ENCODE peak calls at places on chromosomes 4 and X, in five cellular contexts. B is A673, I is HS-5, S is mammary epithelial cell, U is GM12892. T is an unnamed sample.

GRCh38 chrX:7330971-7331746 is 183.2 kb upstream of the PUDP start:
- DNase-seq in U (no peak), S (no peak), B (no peak), I (peak), T (no peak)

GRCh38 chr4:43837171-43837570 is 611.4 kb downstream of the KCTD8 start:
- DNase-seq in S (peak), U (no peak), B (no peak), I (no peak), T (no peak)

GRCh38 chr4:18297684-18298083 is 276.1 kb upstream of the LCORL start:
- DNase-seq in U (no peak), I (no peak), B (no peak), S (no peak), T (no peak)

GRCh38 chrX:150038977-150039599 is 100.8 kb upstream of the EOLA2 start:
- DNase-seq in B (peak), I (no peak), S (no peak), U (no peak), T (no peak)

GRCh38 chr4:173522160-173522873 is 7.7 kb downstream of the HAND2 start:
- DNase-seq in U (no peak), I (no peak), S (no peak), B (peak), T (no peak)

GRCh38 chr4:87580057-87580456 is 28.3 kb upstream of the DSPP start:
- DNase-seq in U (no peak), S (no peak), B (no peak), I (no peak), T (no peak)

GRCh38 chr4:153022233-153022632 is 86.1 kb downstream of the FHDC1 start:
- DNase-seq in I (no peak), U (no peak), B (no peak), S (peak), T (no peak)

GRCh38 chrX:78104447-78105176 is 564 bp downstream of the PGK1 start:
- DNase-seq in S (peak), I (no peak), U (peak), B (peak), T (no peak)

GRCh38 chr4:123017636-123018390 is 95.4 kb upstream of the NUDT6 start:
- DNase-seq in S (peak), I (peak), U (no peak), B (peak), T (no peak)

GRCh38 chr4:127844605-127845116 is 36.0 kb upstream of the PLK4 start:
- DNase-seq in S (no peak), U (no peak), B (no peak), I (no peak), T (no peak)

GRCh38 chr4:61996943-61997342 is 796.8 kb downstream of the ADGRL3 start:
- DNase-seq in I (no peak), B (no peak), U (no peak), S (no peak), T (no peak)

GRCh38 chrX:68396953-68397352 is 36.3 kb downstream of the OPHN1 start:
- DNase-seq in S (no peak), B (peak), U (no peak), I (no peak), T (no peak)

GRCh38 chr4:8198206-8198905 is 734 bp upstream of the SH3TC1 start:
- DNase-seq in U (no peak), I (no peak), S (peak), B (no peak), T (no peak)

GRCh38 chr4:113576947-113577678 is 184.4 kb downstream of the CAMK2D start:
- DNase-seq in I (no peak), U (no peak), S (no peak), B (no peak), T (no peak)

GRCh38 chrX:63508668-63509067 is 157.5 kb upstream of the SPIN4 start:
- DNase-seq in B (no peak), S (no peak), I (no peak), U (no peak), T (no peak)

GRCh38 chr4:72031868-72032619 is at the start of gene NPFFR2:
- DNase-seq in I (no peak), U (no peak), B (no peak), S (peak), T (no peak)

GRCh38 chrX:14039344-14039743 is 9.7 kb upstream of the GEMIN8 start:
- DNase-seq in S (peak), U (no peak), B (peak), I (no peak), T (no peak)

GRCh38 chrX:31154941-31155340 is 83.1 kb upstream of the FTHL17 start:
- DNase-seq in U (no peak), I (no peak), S (no peak), B (no peak), T (no peak)

GRCh38 chr4:185634066-185634652 is 98.9 kb upstream of the PDLIM3 start:
- DNase-seq in S (no peak), B (peak), U (no peak), I (no peak), T (no peak)

GRCh38 chr4:114398386-114398785 is 200.2 kb upstream of the UGT8 start:
- DNase-seq in U (no peak), I (no peak), B (no peak), S (no peak), T (no peak)

T was measured in retinal pigment epithelial cell.